ENCODE peak calls at places on chromosomes 12 and 14, in four cellular contexts. U is IMR-90, I is cardiac fibroblast, F is PC-3. Z is an unnamed sample.

GRCh38 chr12:25557830-25558436 is 4.8 kb upstream of the LMNTD1 start:
- DNase-seq in I (peak), F (peak), U (peak), Z (peak)

GRCh38 chr14:69044965-69045555 is 66.0 kb upstream of the ACTN1 start:
- DNase-seq in I (peak), F (no peak), U (peak), Z (no peak)

GRCh38 chr14:72708708-72709475 is 185.0 kb downstream of the DPF3 start:
- DNase-seq in F (peak), I (no peak), U (no peak), Z (peak)

GRCh38 chr12:91355150-91356006 is 172.8 kb upstream of the DCN start:
- DNase-seq in I (peak), U (peak), F (peak), Z (peak)

GRCh38 chr12:45284096-45284901 is 68.4 kb downstream of the ANO6 start:
- DNase-seq in F (peak), U (peak), I (peak), Z (peak)

GRCh38 chr12:9364224-9365176 is 156.3 kb upstream of the PZP start:
- DNase-seq in U (peak), F (peak), I (peak), Z (peak)

GRCh38 chr14:63800651-63801385 is 52.0 kb upstream of the SYNE2 start:
- DNase-seq in I (no peak), F (peak), U (no peak), Z (peak)

GRCh38 chr12:54680374-54680773 is 32.2 kb upstream of the DCD start:
- DNase-seq in F (peak), U (peak), I (no peak), Z (peak)

GRCh38 chr12:94875525-94875924 is 128.0 kb downstream of the NDUFA12 start:
- DNase-seq in I (peak), U (no peak), F (peak), Z (peak)

GRCh38 chr12:13422291-13422690 is 225.8 kb downstream of the EMP1 start:
- DNase-seq in F (no peak), U (no peak), I (no peak), Z (peak)

GRCh38 chr12:54352022-54352531 is 12.2 kb downstream of the GPR84 start:
- DNase-seq in F (no peak), I (peak), U (peak), Z (no peak)

GRCh38 chr12:46377678-46378077 is 5.1 kb upstream of the SLC38A2 start:
- DNase-seq in F (no peak), I (no peak), U (peak), Z (no peak)

GRCh38 chr12:50120953-50121352 is 8.9 kb downstream of the COX14 start:
- DNase-seq in I (no peak), U (no peak), F (no peak), Z (no peak)

GRCh38 chr12:128693115-128693514 is 130.6 kb downstream of the SLC15A4 start:
- DNase-seq in I (no peak), U (no peak), F (no peak), Z (no peak)

GRCh38 chr12:118103231-118103600 is 595 bp downstream of the VSIG10 start:
- DNase-seq in F (peak), I (peak), U (peak), Z (no peak)

GRCh38 chr12:18165422-18165871 is 75.5 kb upstream of the RERGL start:
- DNase-seq in F (peak), U (peak), I (peak), Z (peak)

GRCh38 chr14:55212611-55213010 is 21.2 kb upstream of the DLGAP5 start:
- DNase-seq in U (no peak), F (no peak), I (no peak), Z (no peak)

GRCh38 chr14:25406818-25407217 is 356.9 kb upstream of the STXBP6 start:
- DNase-seq in F (peak), I (peak), U (peak), Z (peak)

GRCh38 chr14:51540364-51540763 is 111.3 kb upstream of the FRMD6 start:
- DNase-seq in F (peak), I (no peak), U (peak), Z (peak)

GRCh38 chr14:94681300-94682060 is 69.3 kb downstream of the SERPINA3 start:
- DNase-seq in I (peak), U (peak), F (peak), Z (peak)

GRCh38 chr12:112602150-112602549 is 183.4 kb downstream of the PTPN11 start:
- DNase-seq in F (no peak), I (no peak), U (no peak), Z (no peak)

GRCh38 chr12:69991683-69992297 is 166.8 kb downstream of the MYRFL start:
- DNase-seq in F (no peak), I (no peak), U (no peak), Z (no peak)

GRCh38 chr14:104973215-104974145 is 4.7 kb downstream of the AHNAK2 start:
- DNase-seq in U (peak), F (peak), I (peak), Z (peak)

DNA sequence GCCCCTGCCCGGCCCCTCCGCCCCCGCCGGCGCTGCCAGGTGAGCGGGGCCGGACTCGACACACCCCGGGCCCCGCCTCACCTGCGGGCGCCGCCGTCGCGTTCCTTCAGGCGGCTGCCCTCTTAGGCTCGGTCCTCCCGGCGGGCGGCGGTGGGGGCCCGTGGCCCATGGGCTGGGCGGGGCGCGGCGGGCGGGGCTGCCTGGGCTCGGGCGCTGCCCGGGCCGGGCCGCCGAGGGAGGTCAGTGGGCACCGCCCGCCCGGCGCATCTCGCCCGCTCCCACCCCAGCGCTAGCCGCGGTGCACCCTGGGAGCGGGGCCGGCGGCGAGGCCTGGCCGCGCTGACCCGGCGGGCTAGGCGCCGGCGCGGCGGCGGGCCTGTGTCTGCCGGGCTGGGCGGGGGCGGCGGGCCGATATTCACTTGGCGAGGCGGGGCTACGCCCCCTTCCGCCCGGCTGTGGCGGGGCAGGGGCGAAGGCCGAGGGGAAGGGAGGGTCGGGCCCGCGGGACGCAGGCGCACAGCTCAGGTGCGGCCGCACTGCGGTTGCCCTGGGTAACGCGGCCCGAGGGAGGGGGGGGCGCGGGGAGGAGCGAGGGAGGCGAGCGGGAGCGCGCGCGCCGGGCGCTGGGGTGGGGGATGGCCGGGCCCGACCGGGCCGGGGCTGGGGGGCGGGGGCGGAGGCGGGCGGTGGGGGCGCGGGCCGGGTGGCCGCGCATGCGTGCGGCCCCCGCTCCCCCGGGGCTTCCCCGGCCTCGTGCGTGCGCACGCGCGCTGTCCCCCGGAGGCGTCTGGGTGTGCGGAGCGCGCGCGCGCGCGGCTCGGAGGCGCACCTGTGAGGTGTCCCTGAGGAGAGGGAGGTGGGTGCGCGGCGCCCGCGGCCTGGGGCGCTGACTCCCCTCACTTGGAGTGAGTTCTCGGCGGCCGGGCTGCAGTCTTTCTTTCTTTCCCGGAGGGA is at the start of the genes CCDC92 and ZNF664:
- DNase-seq in I (peak), U (peak), F (peak), Z (peak)
- TF ChIP-seq CTCF in I (no peak), U (peak), F (no peak), Z (no peak)

GRCh38 chr14:103886304-103887169 is 39.2 kb upstream of the PPP1R13B start:
- DNase-seq in F (no peak), U (no peak), I (peak), Z (no peak)
- TF ChIP-seq CTCF in F (no peak), U (peak), I (peak), Z (peak)

GRCh38 chr12:131455218-131455506 is 255.7 kb upstream of the SFSWAP start:
- DNase-seq in I (no peak), U (no peak), F (no peak), Z (no peak)

GRCh38 chr12:131455581-131456110 is 255.2 kb upstream of the SFSWAP start:
- DNase-seq in U (no peak), F (no peak), I (no peak), Z (no peak)

GRCh38 chr12:131456301-131457027 is 254.4 kb upstream of the SFSWAP start:
- DNase-seq in F (no peak), U (no peak), I (no peak), Z (no peak)

GRCh38 chr12:131452444-131452860 is 258.4 kb upstream of the SFSWAP start:
- DNase-seq in U (no peak), F (peak), I (no peak), Z (no peak)

DNA sequence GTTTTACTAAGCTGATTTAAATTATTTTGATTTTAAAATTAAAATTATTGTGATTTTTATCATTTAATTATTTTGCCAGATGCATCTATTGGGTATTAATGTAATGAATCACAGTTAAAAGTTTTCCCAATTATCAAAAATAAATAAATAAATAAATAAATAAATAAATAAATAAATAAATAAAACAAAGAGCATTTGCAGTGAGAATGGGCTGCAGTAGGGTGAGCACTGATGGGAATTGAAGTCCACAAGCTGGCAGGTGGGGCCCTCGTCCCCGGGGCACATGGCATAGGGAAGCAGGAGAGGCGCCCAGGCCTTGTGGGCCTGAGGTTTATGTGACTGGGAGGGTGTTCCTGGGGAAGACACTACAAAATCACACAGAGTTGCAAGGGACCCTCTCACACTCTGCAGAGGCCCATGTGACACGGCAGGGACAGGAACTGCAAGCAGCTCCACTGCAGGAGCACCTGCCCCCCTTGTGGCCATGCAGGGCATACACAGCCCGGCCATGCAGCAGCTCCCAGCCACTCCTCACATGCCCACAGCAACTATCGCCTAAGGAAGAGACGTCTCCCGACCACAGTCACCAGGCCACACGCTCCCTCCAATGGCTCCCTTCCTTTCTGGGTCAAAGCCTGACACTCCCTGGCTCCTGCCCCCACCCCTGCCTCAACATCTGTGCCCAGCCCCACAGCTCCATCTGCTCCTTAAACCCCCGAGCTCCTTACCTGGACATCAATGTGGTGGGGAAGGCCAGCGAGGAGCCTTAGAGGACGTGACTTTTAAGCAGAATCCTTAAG is 256.3 kb upstream of the SFSWAP start:
- DNase-seq in I (peak), F (peak), U (no peak), Z (no peak)
- TF ChIP-seq CTCF in I (no peak), F (peak), U (no peak), Z (no peak)

GRCh38 chr12:99265648-99266047 is 381.9 kb upstream of the GARIN6 start:
- DNase-seq in I (no peak), U (no peak), F (no peak), Z (no peak)

GRCh38 chr12:99257672-99258071 is 389.9 kb upstream of the GARIN6 start:
- DNase-seq in F (no peak), U (no peak), I (no peak), Z (no peak)

GRCh38 chr12:99259040-99259934 is 388.3 kb upstream of the GARIN6 start:
- DNase-seq in I (peak), F (no peak), U (no peak), Z (no peak)

GRCh38 chr12:99260597-99260996 is 387.0 kb upstream of the GARIN6 start:
- DNase-seq in F (no peak), I (no peak), U (no peak), Z (no peak)

DNA sequence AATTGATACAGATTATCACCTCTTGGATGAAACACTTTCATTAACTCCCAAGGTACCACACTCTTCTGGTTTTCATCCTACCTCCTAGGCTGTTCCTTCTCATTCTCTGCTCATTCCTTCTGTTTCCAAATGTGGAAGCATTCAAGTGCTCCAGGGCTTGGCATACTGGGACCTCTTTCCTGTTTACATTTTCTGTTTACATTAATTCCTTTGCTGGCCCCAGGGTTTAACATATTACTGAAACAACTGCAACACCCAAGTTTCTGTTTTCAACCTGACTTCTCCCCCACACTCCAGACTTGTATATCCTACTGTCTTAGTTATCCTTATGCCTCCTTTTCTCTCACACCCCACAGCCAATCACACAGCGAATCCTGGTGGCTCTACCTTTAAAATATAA is 386.3 kb upstream of the GARIN6 start:
- DNase-seq in U (no peak), F (no peak), I (no peak), Z (no peak)
- TF ChIP-seq CTCF in U (no peak), F (no peak), I (no peak), Z (no peak)

GRCh38 chr14:106277503-106277902 is 751.1 kb downstream of the TMEM121 start:
- DNase-seq in I (no peak), F (no peak), U (no peak), Z (no peak)
- TF ChIP-seq CTCF in I (no peak), F (peak), U (no peak), Z (no peak)

DNA sequence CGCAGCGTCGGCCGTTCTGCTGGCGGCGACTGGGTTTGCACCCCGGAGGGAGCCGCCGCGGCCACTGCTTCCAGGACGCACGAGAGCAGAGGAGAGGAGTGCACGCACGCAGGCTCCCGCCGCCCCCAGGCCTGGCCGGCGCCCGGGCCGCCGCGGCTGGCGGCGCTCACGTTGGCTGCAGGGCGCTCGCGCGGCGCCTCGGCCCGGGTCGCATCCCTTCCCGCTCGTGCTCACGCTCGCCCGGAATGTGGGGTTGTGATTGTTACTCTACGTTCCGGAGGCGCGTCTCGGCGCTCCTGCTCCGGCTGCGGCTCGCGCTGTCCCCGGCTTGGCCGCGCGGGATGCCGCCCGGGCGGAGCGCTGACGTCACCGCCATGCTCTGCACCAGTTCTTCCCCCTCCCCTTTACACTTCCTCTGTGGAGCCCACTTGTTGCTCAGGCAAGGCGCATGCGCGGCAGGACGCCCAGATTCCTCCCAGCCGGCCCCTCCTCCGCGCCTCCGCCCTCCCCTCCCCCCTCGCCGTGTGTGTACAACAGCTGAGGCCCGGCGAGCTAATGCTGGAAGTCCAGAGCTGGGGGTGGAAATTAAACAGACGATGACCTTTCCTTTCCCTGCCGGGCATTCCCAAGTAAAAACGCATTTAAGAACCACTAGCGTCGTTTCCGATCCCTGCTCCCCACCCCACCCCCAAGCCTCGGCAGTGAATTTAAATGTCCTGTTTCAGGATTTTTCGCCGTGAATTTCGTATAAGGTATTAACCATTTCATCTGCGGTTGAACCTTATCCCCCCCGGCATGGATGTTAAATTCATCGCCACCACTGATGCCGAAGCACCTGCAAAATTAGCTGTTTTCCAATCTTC is at the start of gene IRF2BPL:
- DNase-seq in U (peak), I (peak), F (peak), Z (peak)
- TF ChIP-seq CTCF in U (no peak), I (no peak), F (no peak), Z (no peak)

DNA sequence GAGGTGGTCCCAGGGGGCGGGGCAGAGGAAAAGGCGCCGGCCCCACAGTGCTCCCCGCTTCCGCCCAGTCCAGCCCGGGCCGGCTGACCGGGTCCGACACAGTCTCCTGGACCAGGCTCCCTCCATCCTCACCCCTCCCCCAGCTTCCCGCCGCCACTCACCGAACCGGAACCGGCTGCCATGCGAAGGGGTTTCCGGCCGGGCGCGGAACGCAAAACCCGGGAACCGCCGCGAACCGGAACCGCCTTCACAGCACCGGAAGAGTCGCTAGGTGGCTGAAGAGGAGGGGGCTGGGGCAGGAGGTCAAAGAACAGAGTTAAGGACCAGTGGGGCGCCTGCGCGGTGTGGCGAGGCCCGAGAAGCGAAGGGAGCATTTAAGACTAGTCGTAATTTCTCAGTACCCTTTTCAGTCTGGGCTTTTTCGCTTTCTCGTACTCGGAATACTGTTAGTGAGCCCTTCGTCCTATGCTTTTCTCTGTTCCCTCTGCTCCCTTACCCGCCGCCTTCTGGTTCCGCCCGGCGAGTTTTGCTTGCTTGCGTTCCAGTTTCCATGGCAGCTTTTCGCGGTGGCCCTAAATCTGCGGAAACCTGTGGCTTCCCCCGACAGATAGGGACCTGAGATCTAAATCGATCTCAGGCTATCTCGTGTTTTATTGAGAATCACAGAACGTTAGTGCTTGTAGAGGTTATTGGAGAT is at the start of gene SENP1:
- DNase-seq in F (peak), U (peak), I (peak), Z (peak)
- TF ChIP-seq CTCF in F (no peak), U (no peak), I (peak), Z (peak)

GRCh38 chr12:98373982-98374381 is 141.4 kb upstream of the TMPO start:
- DNase-seq in F (no peak), U (no peak), I (peak), Z (peak)
- TF ChIP-seq CTCF in F (peak), U (no peak), I (peak), Z (peak)

GRCh38 chr14:102971836-102972606 is 49.6 kb downstream of the AMN start:
- DNase-seq in U (no peak), I (no peak), F (no peak), Z (no peak)

GRCh38 chr14:102973706-102974280 is 51.3 kb downstream of the AMN start:
- DNase-seq in I (no peak), U (no peak), F (no peak), Z (no peak)

GRCh38 chr14:102979406-102979805 is 56.9 kb downstream of the AMN start:
- DNase-seq in U (no peak), I (no peak), F (no peak), Z (no peak)

GRCh38 chr14:102977475-102977874 is 55.0 kb downstream of the AMN start:
- DNase-seq in U (no peak), I (no peak), F (no peak), Z (no peak)

DNA sequence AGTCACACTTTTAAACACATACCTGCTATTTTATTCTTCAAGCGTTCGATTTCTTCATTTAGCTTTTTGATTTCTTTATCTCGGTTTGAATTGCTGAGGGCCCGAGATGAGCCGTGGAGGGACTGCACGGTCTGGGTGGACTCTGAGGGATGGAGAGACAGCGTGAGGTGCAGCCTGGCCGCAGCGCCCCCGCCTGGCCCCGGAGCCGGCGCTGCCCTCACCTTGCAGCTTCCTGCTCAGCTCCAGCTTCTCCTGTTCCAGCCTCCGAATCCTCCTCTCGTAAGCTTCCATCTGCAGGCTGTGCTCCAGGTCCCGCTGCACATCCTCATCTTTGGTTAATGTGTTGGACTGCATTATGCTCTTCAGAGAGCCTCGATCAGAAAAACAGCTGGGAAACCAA is 53.2 kb downstream of the AMN start:
- DNase-seq in U (no peak), I (no peak), F (no peak), Z (no peak)
- TF ChIP-seq CTCF in U (peak), I (no peak), F (peak), Z (no peak)

Z was measured in epithelial cell of esophagus.